ENCODE peak calls at places on chromosomes 12 and 14, in eight cellular contexts. E is A549, H is gastrocnemius medialis, X is sigmoid colon, T is stomach, Z is thyroid gland, B is transverse colon, U is Peyer's patch. N is an unnamed sample.

GRCh38 chr12:115960-116915 is 49.7 kb downstream of the IQSEC3 start:
- DNase-seq in T (no peak), B (no peak), H (no peak), E (no peak), U (no peak), X (no peak), Z (no peak), N (no peak)

GRCh38 chr12:49507139-49507538 is 31.7 kb upstream of the KCNH3 start:
- DNase-seq in B (no peak), E (peak), X (no peak), T (no peak), Z (no peak), U (no peak), H (no peak), N (no peak)

GRCh38 chr12:102766961-102767360 is 150.1 kb downstream of the PAH start:
- DNase-seq in U (no peak), X (no peak), T (no peak), E (no peak), H (no peak), B (no peak), Z (no peak), N (no peak)

GRCh38 chr12:132146772-132147422 is 2.6 kb downstream of the NOC4L start:
- DNase-seq in Z (peak), E (no peak), H (no peak), B (no peak), U (no peak), T (no peak), X (peak), N (no peak)

GRCh38 chr14:101774814-101775213 is 13.3 kb downstream of the PPP2R5C start:
- DNase-seq in T (no peak), B (no peak), U (no peak), E (no peak), X (no peak), Z (no peak), H (no peak), N (no peak)

GRCh38 chr14:74882103-74882920 is 596 bp downstream of the DLST start:
- DNase-seq in B (peak), T (peak), Z (peak), H (peak), E (peak), U (peak), X (peak), N (peak)

GRCh38 chr12:3559601-3560294 is 68.7 kb downstream of the PRMT8 start:
- DNase-seq in E (no peak), U (no peak), Z (no peak), B (no peak), X (no peak), T (no peak), H (no peak), N (no peak)

GRCh38 chr12:49293056-49293956 is 1.6 kb upstream of the PRPH start:
- DNase-seq in X (peak), H (no peak), Z (no peak), E (no peak), T (peak), B (no peak), U (no peak), N (no peak)

GRCh38 chr12:69514111-69514510 is 43.9 kb downstream of the FRS2 start:
- DNase-seq in B (no peak), Z (no peak), U (no peak), E (no peak), X (no peak), H (no peak), T (no peak), N (no peak)

GRCh38 chr12:121114806-121115205 is 17.9 kb upstream of the P2RX7 start:
- DNase-seq in H (no peak), Z (no peak), U (no peak), E (no peak), B (no peak), X (peak), T (no peak), N (no peak)

GRCh38 chr12:753401-754237 is 1.2 kb downstream of the WNK1 start:
- DNase-seq in Z (peak), H (peak), B (peak), X (peak), T (peak), E (peak), U (peak), N (peak)

GRCh38 chr14:29908652-29909577 is 18.7 kb downstream of the PRKD1 start:
- DNase-seq in B (no peak), X (no peak), U (no peak), T (no peak), Z (no peak), H (no peak), E (no peak), N (no peak)

GRCh38 chr14:100825691-100826331 is at the start of gene MEG3:
- DNase-seq in U (no peak), B (peak), E (peak), Z (peak), T (no peak), H (peak), X (peak), N (peak)

GRCh38 chr14:95774265-95775160 is 60.6 kb upstream of the TCL1A start:
- DNase-seq in B (peak), T (peak), X (no peak), U (peak), Z (peak), H (no peak), E (peak), N (peak)

GRCh38 chr12:108950991-108951739 is 69.7 kb downstream of the SVOP start:
- DNase-seq in E (peak), H (peak), Z (peak), X (peak), T (peak), B (peak), U (peak), N (peak)

GRCh38 chr12:2231956-2232355 is 179.2 kb downstream of the CACNA1C start:
- DNase-seq in U (no peak), T (no peak), E (no peak), X (no peak), Z (no peak), H (no peak), B (no peak), N (no peak)

GRCh38 chr12:2228535-2228934 is 175.7 kb downstream of the CACNA1C start:
- DNase-seq in E (no peak), T (no peak), Z (no peak), B (no peak), X (peak), U (no peak), H (no peak), N (no peak)

GRCh38 chr12:2227360-2227759 is 174.6 kb downstream of the CACNA1C start:
- DNase-seq in X (no peak), H (no peak), B (no peak), T (no peak), U (no peak), E (no peak), Z (no peak), N (no peak)

GRCh38 chr12:2231011-2231595 is 178.3 kb downstream of the CACNA1C start:
- DNase-seq in U (no peak), H (no peak), B (no peak), E (no peak), Z (no peak), T (no peak), X (no peak), N (no peak)

GRCh38 chr12:2229661-2230539 is 177.1 kb downstream of the CACNA1C start:
- DNase-seq in E (no peak), T (no peak), B (no peak), Z (peak), H (no peak), U (no peak), X (peak), N (no peak)
- H3K27ac ChIP-seq in E (no peak), T (no peak), B (no peak), Z (no peak), H (no peak), U (no peak), X (no peak), N (no peak)

GRCh38 chr14:104171029-104171697 is 32.8 kb downstream of the KIF26A start:
- DNase-seq in B (no peak), U (no peak), E (no peak), X (no peak), Z (peak), T (peak), H (no peak), N (no peak)
- TF ChIP-seq POLR2A in B (no peak), U (no peak), E (no peak), X (no peak), Z (no peak), T (no peak), H (no peak), N (no peak)

GRCh38 chr12:81209001-81209400 is 131.1 kb downstream of the ACSS3 start:
- DNase-seq in B (no peak), X (no peak), Z (no peak), U (no peak), T (no peak), E (no peak), H (no peak), N (no peak)
- H3K4me3 ChIP-seq in B (no peak), X (no peak), Z (no peak), U (no peak), T (no peak), E (no peak), H (no peak), N (no peak)

GRCh38 chr12:124507188-124508109 is 60.0 kb downstream of the NCOR2 start:
- DNase-seq in Z (no peak), E (no peak), X (no peak), U (no peak), B (no peak), H (peak), T (no peak), N (no peak)
- H3K27ac ChIP-seq in Z (no peak), E (no peak), X (peak), U (no peak), B (peak), H (peak), T (peak), N (peak)

GRCh38 chr12:47821346-47821706 is 1.6 kb upstream of the HDAC7 start:
- DNase-seq in T (no peak), U (no peak), B (no peak), X (no peak), Z (no peak), H (no peak), E (no peak), N (no peak)

GRCh38 chr12:47820631-47821345 is 1.1 kb upstream of the HDAC7 start:
- DNase-seq in E (peak), U (no peak), Z (peak), B (peak), T (peak), X (peak), H (peak), N (peak)

GRCh38 chr12:47818701-47819543 is 781 bp downstream of the HDAC7 start:
- DNase-seq in H (peak), E (peak), X (peak), Z (peak), T (peak), B (peak), U (peak), N (no peak)

GRCh38 chr12:47819544-47819901 is 180 bp downstream of the HDAC7 start:
- DNase-seq in T (no peak), X (no peak), B (no peak), Z (no peak), H (no peak), U (no peak), E (no peak), N (no peak)

DNA sequence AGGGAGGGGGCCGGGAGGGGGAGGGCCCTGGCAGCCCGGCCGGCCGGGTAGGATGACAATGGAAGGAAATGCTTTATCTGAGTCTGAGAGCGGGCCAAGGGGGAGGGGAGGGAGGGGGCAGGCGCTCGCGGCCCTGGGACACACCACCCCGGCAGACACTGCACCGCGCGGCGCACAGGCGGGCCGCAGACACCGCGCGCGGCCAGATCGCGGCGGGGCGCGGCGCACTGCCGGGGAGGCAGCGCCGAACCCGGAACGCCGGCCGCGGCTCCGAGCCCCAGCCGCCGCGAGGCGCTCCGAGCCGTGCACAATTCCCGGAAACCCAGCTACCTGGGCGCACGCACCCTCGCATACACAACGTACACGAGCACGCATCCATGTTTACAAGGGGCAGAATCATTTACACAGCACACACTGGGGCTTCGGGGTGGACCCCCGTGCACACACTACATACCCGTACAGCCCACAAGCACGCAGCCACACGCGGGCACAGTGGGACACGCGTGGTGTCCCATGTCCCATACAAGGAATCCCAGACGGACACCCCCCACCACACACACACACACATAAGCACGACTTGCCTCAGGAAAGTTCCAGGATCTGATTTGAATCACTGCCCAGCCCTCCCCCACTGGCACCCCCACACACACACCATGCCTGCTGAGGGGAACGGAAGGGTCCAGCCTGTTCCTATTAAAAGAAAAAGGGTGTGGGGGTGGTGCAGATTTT is at the start of gene HDAC7:
- DNase-seq in U (peak), E (peak), B (peak), T (peak), X (peak), Z (peak), H (peak), N (peak)
- TF ChIP-seq POLR2A in U (peak), E (peak), B (no peak), T (no peak), X (no peak), Z (peak), H (peak), N (peak)

DNA sequence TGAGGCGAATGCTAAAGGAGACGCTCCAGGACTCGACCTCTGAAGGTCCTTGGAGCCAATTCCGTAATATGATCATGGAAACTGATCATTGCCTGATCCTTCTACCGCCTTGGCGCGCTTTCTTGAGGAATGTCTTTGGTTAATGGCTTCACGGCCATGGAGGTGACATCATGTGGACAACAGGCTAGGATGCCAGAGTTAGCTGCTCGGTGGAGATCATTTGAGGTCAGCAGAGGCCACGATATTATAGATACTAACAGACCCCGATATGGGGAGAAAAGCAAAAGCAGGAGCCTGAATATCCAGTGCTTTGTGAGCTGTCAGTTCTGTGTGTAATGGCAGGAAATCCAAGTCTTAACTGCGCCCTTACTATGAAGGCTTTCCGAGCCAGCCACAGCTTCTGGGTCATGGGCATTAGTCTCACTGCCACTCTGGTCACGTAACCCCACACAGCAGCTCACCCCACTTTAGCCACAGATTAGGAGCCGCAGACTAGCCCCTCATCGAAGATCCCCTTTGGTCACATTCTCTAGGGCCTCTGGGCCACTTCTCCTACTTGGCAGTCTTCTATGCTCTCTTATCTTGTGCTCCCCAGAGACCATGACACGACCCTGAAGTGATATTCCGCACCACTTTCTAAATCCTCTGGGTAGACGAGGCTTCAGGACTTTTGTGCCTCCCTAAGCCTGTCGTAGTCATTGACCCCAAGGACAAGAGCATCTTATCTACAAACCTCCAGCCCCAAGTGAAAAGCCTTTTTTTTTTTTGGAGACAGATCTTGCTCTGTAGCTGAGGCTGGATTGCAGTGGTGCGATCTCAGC is 724 bp upstream of the CS start:
- DNase-seq in Z (no peak), T (no peak), E (no peak), X (no peak), H (no peak), B (no peak), U (no peak), N (no peak)
- H3K4me3 ChIP-seq in Z (peak), T (peak), E (peak), X (peak), H (peak), B (peak), U (peak), N (peak)

DNA sequence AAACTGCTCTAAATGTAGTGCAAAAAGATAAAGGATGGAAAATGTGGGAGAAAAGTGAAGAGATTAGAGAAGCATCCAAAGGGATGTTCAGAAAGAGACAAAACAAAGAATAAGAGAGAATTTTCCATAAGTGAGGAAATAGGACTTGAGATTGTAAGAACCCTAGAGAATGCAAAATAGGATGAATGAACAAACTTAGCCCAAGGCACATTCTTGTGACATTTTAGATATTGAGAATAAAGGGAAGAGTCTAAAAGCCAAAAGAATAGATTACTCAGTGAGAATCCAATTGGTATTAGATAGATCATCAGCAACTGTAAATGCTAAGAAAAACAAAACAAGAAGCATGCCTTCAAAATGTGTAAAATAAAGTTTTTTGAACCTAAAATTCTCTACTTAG is 33.4 kb downstream of the DYRK2 start:
- DNase-seq in X (no peak), T (no peak), H (no peak), E (no peak), U (no peak), Z (no peak), B (no peak), N (no peak)
- H3K27ac ChIP-seq in X (peak), T (no peak), H (peak), E (no peak), U (no peak), Z (no peak), B (peak), N (no peak)

GRCh38 chr14:24195186-24196070 is at the start of gene TM9SF1:
- DNase-seq in X (peak), U (peak), Z (peak), E (peak), T (peak), B (peak), H (peak), N (peak)
- TF ChIP-seq POLR2A in X (peak), U (peak), Z (peak), E (peak), T (no peak), B (peak), H (peak), N (peak)

GRCh38 chr12:107775093-107775721 is 703 bp downstream of the ASCL4 start:
- DNase-seq in Z (no peak), B (no peak), E (no peak), H (no peak), U (no peak), T (peak), X (no peak), N (no peak)
- H3K4me3 ChIP-seq in Z (no peak), B (no peak), E (no peak), H (peak), U (peak), T (peak), X (peak), N (no peak)

N was measured in prostate gland.